ENCODE peak calls at places on chromosomes 2 and 18, in eight cellular contexts. O, V, F, I, H, C, G and K are unnamed samples.

GRCh38 chr2:200650195-200650594 is 64.4 kb downstream of the AOX1 start:
- DNase-seq in O (no peak), V (no peak), F (no peak), I (no peak), H (no peak), C (no peak), G (no peak), K (no peak)

GRCh38 chr18:7950380-7951143 is 383.4 kb downstream of the PTPRM start:
- DNase-seq in O (no peak), V (peak), F (no peak), I (no peak), H (no peak), C (peak), G (no peak), K (no peak)

GRCh38 chr2:27306657-27307544 is 1.3 kb downstream of the UCN start:
- DNase-seq in O (no peak), V (no peak), F (no peak), I (peak), H (no peak), C (no peak), G (no peak), K (no peak)

GRCh38 chr18:9971313-9971920 is 57.6 kb downstream of the VAPA start:
- DNase-seq in O (peak), V (peak), F (peak), I (peak), H (peak), C (peak), G (peak), K (no peak)

GRCh38 chr2:186590538-186591441 is 934 bp downstream of the ITGAV start:
- DNase-seq in O (peak), V (peak), F (no peak), I (peak), H (no peak), C (no peak), G (no peak), K (no peak)

GRCh38 chr2:130875935-130876334 is 39.2 kb downstream of the ARHGEF4 start:
- DNase-seq in O (no peak), V (no peak), F (no peak), I (no peak), H (no peak), C (no peak), G (no peak), K (no peak)

GRCh38 chr2:172430671-172431070 is 3.3 kb downstream of the ITGA6 start:
- DNase-seq in O (no peak), V (no peak), F (no peak), I (no peak), H (no peak), C (peak), G (no peak), K (no peak)

GRCh38 chr2:106974891-106975290 is 88.9 kb upstream of the ST6GAL2 start:
- DNase-seq in O (no peak), V (no peak), F (no peak), I (no peak), H (no peak), C (no peak), G (no peak), K (no peak)

GRCh38 chr2:119958642-119959268 is 54.1 kb upstream of the EPB41L5 start:
- DNase-seq in O (no peak), V (no peak), F (no peak), I (no peak), H (no peak), C (no peak), G (no peak), K (no peak)

GRCh38 chr2:210604666-210605065 is 48.3 kb downstream of the CPS1 start:
- DNase-seq in O (no peak), V (no peak), F (no peak), I (no peak), H (no peak), C (no peak), G (no peak), K (no peak)

GRCh38 chr18:54584065-54584464 is 7.0 kb upstream of the DYNAP start:
- DNase-seq in O (no peak), V (no peak), F (no peak), I (no peak), H (no peak), C (no peak), G (no peak), K (no peak)

DNA sequence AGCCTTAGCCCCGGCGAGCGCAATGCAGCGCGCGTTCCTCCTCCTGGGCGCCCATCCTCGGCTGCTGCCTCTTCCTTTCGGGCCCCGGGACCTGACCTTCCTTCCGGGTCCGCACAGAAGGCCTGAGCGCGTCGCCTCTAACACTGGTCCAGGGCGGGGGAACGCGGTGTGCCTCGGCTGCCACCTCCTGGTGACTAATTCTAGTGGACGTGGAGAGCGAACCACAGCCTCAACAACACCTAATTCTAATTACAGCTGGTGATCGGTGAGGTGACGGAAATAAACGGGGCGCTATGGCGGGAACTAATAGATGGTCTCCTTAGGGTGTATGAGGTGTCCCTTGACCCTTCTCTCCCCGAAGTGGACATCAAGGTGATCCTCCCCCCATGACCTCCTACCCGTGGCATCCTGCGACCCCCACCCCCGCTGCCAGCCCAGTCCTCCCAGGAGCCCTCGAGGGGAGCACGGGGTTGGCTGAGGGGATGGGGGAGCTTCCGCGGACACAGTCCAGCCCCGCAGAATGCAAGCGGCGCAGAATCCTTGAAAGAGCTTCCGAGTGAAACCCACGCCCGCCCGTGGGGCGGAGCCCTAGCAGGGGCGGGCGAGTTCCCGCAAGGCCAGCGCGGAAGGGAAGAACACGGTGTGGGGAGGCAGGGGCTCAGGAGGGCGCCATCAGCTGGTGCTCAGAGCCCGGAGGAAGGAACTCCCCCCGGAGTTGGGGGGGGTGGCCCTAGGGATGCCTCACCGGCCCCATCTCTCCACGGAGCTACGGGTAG is 12.8 kb upstream of the HMSD start:
- DNase-seq in O (peak), V (peak), F (peak), I (peak), H (peak), C (peak), G (peak), K (peak)
- TF ChIP-seq CTCF in O (peak), V (peak), F (peak), I (peak), H (peak), C (peak), G (peak), K (peak)

GRCh38 chr2:143840601-143841000 is 679.3 kb downstream of the ZEB2 start:
- DNase-seq in O (no peak), V (no peak), F (no peak), I (no peak), H (no peak), C (no peak), G (no peak), K (no peak)

GRCh38 chr2:143842836-143843235 is 677.1 kb downstream of the ZEB2 start:
- DNase-seq in O (no peak), V (no peak), F (no peak), I (no peak), H (no peak), C (no peak), G (no peak), K (no peak)

GRCh38 chr2:143839456-143839855 is 680.5 kb downstream of the ZEB2 start:
- DNase-seq in O (no peak), V (no peak), F (no peak), I (no peak), H (no peak), C (no peak), G (no peak), K (no peak)

GRCh38 chr2:143843696-143844095 is 676.2 kb downstream of the ZEB2 start:
- DNase-seq in O (no peak), V (no peak), F (no peak), I (no peak), H (no peak), C (no peak), G (no peak), K (no peak)

GRCh38 chr2:143841935-143842334 is 678.0 kb downstream of the ZEB2 start:
- DNase-seq in O (peak), V (no peak), F (no peak), I (peak), H (no peak), C (no peak), G (no peak), K (no peak)
- TF ChIP-seq CTCF in O (peak), V (no peak), F (peak), I (peak), H (no peak), C (no peak), G (no peak), K (no peak)

DNA sequence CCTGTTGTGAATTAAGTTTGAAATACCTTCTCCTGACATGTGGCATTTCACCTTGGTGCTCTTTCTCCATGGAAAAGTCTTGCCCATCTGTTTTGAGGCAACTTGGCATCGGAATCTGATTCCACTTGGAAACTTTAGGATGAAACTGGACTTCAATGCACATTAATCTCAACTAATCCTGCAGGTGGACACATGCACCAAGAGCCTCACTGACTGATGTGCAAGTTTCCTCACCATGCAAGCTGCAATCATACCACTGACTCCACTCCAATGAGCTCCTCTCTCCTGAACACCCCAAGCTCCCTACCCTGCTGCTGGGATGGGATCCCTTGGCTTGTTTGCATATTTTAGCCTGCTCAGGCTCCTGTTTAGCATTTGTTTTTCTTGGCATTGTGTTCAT is 141.7 kb downstream of the OSR1 start:
- DNase-seq in O (no peak), V (no peak), F (no peak), I (no peak), H (no peak), C (no peak), G (no peak), K (no peak)
- TF ChIP-seq CTCF in O (no peak), V (no peak), F (no peak), I (no peak), H (no peak), C (no peak), G (no peak), K (no peak)

GRCh38 chr2:125746321-125746983 is 909.5 kb upstream of the GYPC start:
- DNase-seq in O (no peak), V (no peak), F (no peak), I (no peak), H (no peak), C (no peak), G (no peak), K (no peak)

DNA sequence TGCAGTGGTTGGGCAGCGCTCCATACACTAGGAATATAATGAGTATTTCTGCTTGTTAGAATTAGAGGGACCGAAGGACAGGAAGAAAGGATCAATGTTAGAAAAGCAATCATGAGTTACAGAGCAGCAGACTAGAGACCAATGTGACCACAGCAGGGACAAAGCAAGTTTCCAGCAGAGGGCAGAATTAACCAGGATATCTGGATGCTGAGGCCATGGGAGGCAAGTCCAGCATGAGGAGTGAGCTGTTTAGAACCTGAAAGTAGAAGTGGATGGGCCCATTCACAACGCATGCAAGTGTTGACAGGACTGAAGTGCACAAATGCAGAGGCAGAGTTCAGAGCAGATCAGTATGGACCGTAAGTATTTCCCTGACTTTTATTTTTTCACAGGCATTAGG is 910.4 kb upstream of the GYPC start:
- DNase-seq in O (peak), V (peak), F (peak), I (peak), H (no peak), C (no peak), G (peak), K (no peak)
- TF ChIP-seq CTCF in O (peak), V (no peak), F (peak), I (peak), H (no peak), C (no peak), G (peak), K (no peak)

GRCh38 chr2:11589316-11589940 is 55.6 kb downstream of the GREB1 start:
- DNase-seq in O (no peak), V (no peak), F (no peak), I (peak), H (no peak), C (no peak), G (no peak), K (no peak)

GRCh38 chr2:11590193-11590592 is 56.3 kb downstream of the GREB1 start:
- DNase-seq in O (no peak), V (no peak), F (no peak), I (no peak), H (no peak), C (no peak), G (no peak), K (no peak)

GRCh38 chr2:11588228-11589110 is 54.6 kb downstream of the GREB1 start:
- DNase-seq in O (no peak), V (peak), F (no peak), I (no peak), H (no peak), C (no peak), G (no peak), K (no peak)

GRCh38 chr2:11596801-11597200 is 63.0 kb downstream of the GREB1 start:
- DNase-seq in O (no peak), V (no peak), F (no peak), I (no peak), H (no peak), C (no peak), G (no peak), K (no peak)

DNA sequence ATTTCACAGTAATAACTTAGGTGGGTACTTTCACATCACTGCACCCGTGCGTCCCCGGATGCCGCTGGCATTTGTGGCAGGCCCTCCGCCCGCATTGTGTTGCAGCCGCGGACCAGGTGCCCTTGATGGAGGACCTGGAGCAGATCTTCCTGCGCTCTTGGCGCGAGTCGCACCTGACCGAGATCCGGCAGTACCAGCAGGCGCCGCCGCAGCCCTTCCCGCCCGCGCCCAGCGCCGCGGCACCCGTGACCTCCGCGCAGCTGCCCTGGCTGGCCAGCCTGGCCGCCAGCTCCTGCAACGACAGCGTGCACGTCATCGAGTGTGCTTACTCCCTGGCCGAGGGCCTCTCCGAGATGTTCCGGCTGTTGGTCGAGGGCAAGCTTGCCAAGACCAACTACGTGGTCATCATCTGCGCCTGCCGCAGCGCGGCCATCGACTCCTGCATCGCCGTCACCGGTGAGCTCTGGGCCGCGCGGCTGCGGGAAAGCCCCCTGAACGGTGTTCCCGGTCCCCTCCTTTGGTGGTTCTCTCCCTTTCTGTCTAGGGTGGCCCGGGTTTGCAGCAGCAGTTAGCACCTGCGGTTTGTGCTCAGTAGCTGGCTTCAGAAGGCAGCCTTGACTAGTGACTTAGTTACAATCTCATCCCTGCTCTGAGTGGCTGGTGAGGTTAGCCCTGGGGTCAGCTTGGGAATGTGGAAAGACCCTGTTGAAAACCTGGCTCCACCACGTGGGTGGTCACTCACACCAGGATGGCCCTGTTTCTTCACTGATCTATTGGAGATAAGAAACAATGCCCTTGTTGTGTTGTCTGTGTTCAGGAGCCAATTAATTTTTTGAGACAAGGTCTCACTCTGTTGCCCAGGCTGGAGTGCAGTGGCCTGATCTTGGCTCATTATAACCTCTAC is 59.1 kb downstream of the GREB1 start:
- DNase-seq in O (no peak), V (no peak), F (no peak), I (no peak), H (no peak), C (no peak), G (no peak), K (no peak)
- TF ChIP-seq CTCF in O (no peak), V (no peak), F (no peak), I (no peak), H (no peak), C (no peak), G (no peak), K (no peak)